ENCODE peak calls at places on chromosomes 7 and 10, in nine cellular contexts. Z is CD4-positive, alpha-beta T cell; D is naive thymus-derived CD8-positive, alpha-beta T cell; I is activated T-cell treated with anti-CD3 and anti-CD28 coated beads for 48 hours; Y is T follicular helper cell; G is NCI-H1092; V is mucosa of descending colon; T is EH; C is cardiac fibroblast. J is an unnamed sample.

GRCh38 chr7:47552631-47553030 is 29.3 kb downstream of the TNS3 start:
- DNase-seq in T (peak; percentile 79), G (no peak), C (peak; percentile 82), V (no peak), Z (no peak), D (no peak), I (no peak), Y (no peak), J (no peak)

GRCh38 chr7:74306737-74307469 is 17.7 kb downstream of the CLIP2 start:
- DNase-seq in Y (no peak), G (peak; percentile 27), C (peak; percentile 69), Z (no peak), D (peak; percentile 9), I (no peak), T (peak; percentile 90), V (peak; percentile 42), J (no peak)

GRCh38 chr7:117048114-117048853 is 95.0 kb downstream of the ST7 start:
- DNase-seq in I (no peak), Y (no peak), D (no peak), T (no peak), Z (no peak), V (no peak), G (no peak), C (no peak), J (no peak)

GRCh38 chr7:100122067-100122466 is 2.6 kb downstream of the CNPY4 start:
- DNase-seq in Z (no peak), C (no peak), G (peak; percentile 92), V (peak; percentile 57), D (no peak), I (no peak), T (no peak), Y (no peak), J (no peak)

GRCh38 chr7:152913492-152913891 is 153.9 kb downstream of the ACTR3B start:
- DNase-seq in I (no peak), G (no peak), Y (no peak), C (no peak), T (no peak), Z (no peak), D (no peak), V (no peak), J (no peak)

GRCh38 chr10:8124436-8124835 is 69.9 kb downstream of the GATA3 start:
- DNase-seq in D (no peak), C (no peak), T (no peak), I (no peak), Z (no peak), G (no peak), V (no peak), Y (no peak), J (no peak)

GRCh38 chr7:519974-520458 is 370 bp upstream of the PDGFA start:
- DNase-seq in I (no peak), G (peak; percentile 25), V (peak; percentile 74), T (peak; percentile 77), Z (no peak), C (peak; percentile 75), D (no peak), Y (no peak), J (peak; percentile 55)

GRCh38 chr7:27345964-27346363 is 103.4 kb downstream of the EVX1 start:
- DNase-seq in T (no peak), V (no peak), C (no peak), I (no peak), D (no peak), Y (no peak), G (no peak), Z (no peak), J (no peak)

GRCh38 chr10:26367771-26368170 is 70.4 kb upstream of the APBB1IP start:
- DNase-seq in D (peak; percentile 16), T (peak; percentile 61), I (peak; percentile 14), C (peak; percentile 13), G (no peak), Y (no peak), Z (peak; percentile 22), V (no peak), J (no peak)

GRCh38 chr10:96706331-96706853 is 13.9 kb downstream of the PIK3AP1 start:
- DNase-seq in Y (no peak), T (no peak), V (no peak), Z (no peak), C (no peak), D (no peak), I (no peak), G (no peak), J (no peak)

GRCh38 chr7:116741625-116742316 is 69.8 kb downstream of the MET start:
- DNase-seq in T (peak; percentile 37), V (no peak), Y (no peak), Z (no peak), D (no peak), G (no peak), C (no peak), I (no peak), J (no peak)

GRCh38 chr10:59512951-59513350 is 150.6 kb upstream of the FAM13C start:
- DNase-seq in Z (no peak), G (no peak), I (no peak), D (no peak), Y (no peak), V (no peak), T (no peak), C (no peak), J (no peak)

GRCh38 chr10:4656576-4657194 is 169.3 kb upstream of the AKR1E2 start:
- DNase-seq in T (peak; percentile 71), Y (peak; percentile 21), D (peak; percentile 46), G (peak; percentile 54), I (no peak), C (peak; percentile 80), V (peak; percentile 57), Z (peak; percentile 25), J (no peak)

GRCh38 chr10:74544106-74544505 is 282.3 kb upstream of the KAT6B start:
- DNase-seq in C (peak; percentile 20), D (no peak), Y (no peak), I (no peak), Z (no peak), V (no peak), T (peak; percentile 63), G (no peak), J (no peak)

GRCh38 chr10:111338798-111339197 is 262.0 kb downstream of the ADRA2A start:
- DNase-seq in C (no peak), T (no peak), G (no peak), I (no peak), Y (no peak), Z (no peak), D (no peak), V (no peak), J (no peak)

GRCh38 chr7:20928022-20928421 is 141.3 kb upstream of the SP8 start:
- DNase-seq in V (no peak), Z (no peak), G (no peak), D (no peak), C (no peak), I (no peak), Y (no peak), T (no peak), J (no peak)

GRCh38 chr7:136234040-136234439 is 256.9 kb upstream of the MTPN start:
- DNase-seq in Y (no peak), I (no peak), Z (no peak), T (peak; percentile 0), D (no peak), C (no peak), V (no peak), G (no peak), J (no peak)

GRCh38 chr10:43272030-43272429 is 5.2 kb upstream of the RASGEF1A start:
- DNase-seq in G (no peak), C (no peak), Y (no peak), T (no peak), D (no peak), V (no peak), Z (no peak), I (no peak), J (no peak)

GRCh38 chr10:70499829-70500167 is 21.2 kb downstream of the PALD1 start:
- DNase-seq in I (no peak), Y (no peak), T (no peak), G (no peak), Z (no peak), V (no peak), C (no peak), D (no peak), J (no peak)

GRCh38 chr10:18204050-18204449 is 63.8 kb downstream of the CACNB2 start:
- DNase-seq in I (no peak), C (no peak), Y (no peak), T (no peak), G (no peak), Z (no peak), D (no peak), V (no peak), J (no peak)

GRCh38 chr7:95686109-95686508 is 86.2 kb upstream of the DYNC1I1 start:
- DNase-seq in I (no peak), T (peak; percentile 58), C (peak; percentile 84), Y (no peak), G (peak; percentile 75), D (no peak), Z (no peak), V (peak; percentile 33), J (peak; percentile 44)

GRCh38 chr7:82740246-82740848 is 296.8 kb upstream of the CACNA2D1 start:
- DNase-seq in Y (no peak), D (no peak), I (peak; percentile 4), T (peak; percentile 64), G (peak; percentile 64), V (peak; percentile 36), C (peak; percentile 71), Z (no peak), J (peak; percentile 42)

GRCh38 chr7:100546129-100546867 is 7.3 kb downstream of the AGFG2 start:
- DNase-seq in Y (no peak), G (no peak), D (peak; percentile 50), C (no peak), Z (no peak), I (no peak), T (no peak), V (no peak), J (no peak)

GRCh38 chr7:93751421-93751820 is 139.1 kb downstream of the TFPI2 start:
- DNase-seq in D (no peak), I (no peak), Y (no peak), C (no peak), V (no peak), G (no peak), Z (no peak), T (no peak), J (no peak)

GRCh38 chr7:138205614-138206150 is 129.4 kb downstream of the AKR1D1 start:
- DNase-seq in T (no peak), C (peak; percentile 8), Y (no peak), I (no peak), V (no peak), G (no peak), Z (no peak), D (no peak), J (no peak)

GRCh38 chr10:51144161-51144781 is 70.0 kb downstream of the PRKG1 start:
- DNase-seq in C (no peak), G (no peak), I (no peak), D (no peak), Z (no peak), Y (no peak), V (no peak), T (no peak), J (no peak)

GRCh38 chr7:115087437-115087836 is 165.5 kb downstream of the MDFIC start:
- DNase-seq in C (peak; percentile 94), V (no peak), Z (no peak), I (no peak), Y (no peak), D (no peak), G (no peak), T (peak; percentile 88), J (no peak)

GRCh38 chr7:816751-817671 is 15.3 kb upstream of the SUN1 start:
- DNase-seq in I (peak; percentile 49), Z (peak; percentile 16), D (no peak), G (peak; percentile 33), C (peak; percentile 20), Y (no peak), T (peak; percentile 35), V (peak; percentile 63), J (no peak)

GRCh38 chr10:61993676-61994401 is 92.3 kb downstream of the ARID5B start:
- DNase-seq in Z (no peak), I (no peak), V (no peak), Y (no peak), D (no peak), T (peak; percentile 68), G (peak; percentile 14), C (peak; percentile 73), J (no peak)

GRCh38 chr7:132255084-132255483 is 321.2 kb downstream of the PLXNA4 start:
- DNase-seq in C (no peak), V (no peak), I (no peak), G (no peak), T (no peak), Z (no peak), Y (no peak), D (no peak), J (no peak)

GRCh38 chr7:17552952-17553351 is 254.5 kb downstream of the AHR start:
- DNase-seq in V (no peak), I (no peak), Y (no peak), D (no peak), Z (no peak), T (peak; percentile 34), C (peak; percentile 32), G (no peak), J (no peak)

J was measured in left colon.